ENCODE peak calls at places on chromosomes 11 and 22, in nine cellular contexts. I is pulmonary artery endothelial cell, X is COR-L47, Q is NCI-H1105, P is hippocampal formation, D is germinal center, T is amniotic stem cell, E is kidney, A is foreskin fibroblast. G is an unnamed sample.

GRCh38 chr11:64379160-64379559 is 20.2 kb downstream of the RPS6KA4 start:
- DNase-seq in I (no peak), X (no peak), Q (no peak), P (no peak), D (no peak), T (no peak), E (peak), A (no peak), G (no peak)

GRCh38 chr11:8352852-8353505 is 89.3 kb upstream of the LMO1 start:
- DNase-seq in I (no peak), X (no peak), Q (no peak), P (no peak), D (no peak), T (no peak), E (peak), A (no peak), G (no peak)

GRCh38 chr22:36295247-36295646 is 42.3 kb downstream of the APOL1 start:
- DNase-seq in I (no peak), X (no peak), Q (no peak), P (no peak), D (no peak), T (no peak), E (peak), A (no peak), G (no peak)

GRCh38 chr11:12266943-12267342 is 110.4 kb upstream of the PARVA start:
- DNase-seq in I (no peak), X (no peak), Q (no peak), P (no peak), D (no peak), T (no peak), E (no peak), A (no peak), G (no peak)

GRCh38 chr22:47369020-47369419 is 606.6 kb downstream of the TBC1D22A start:
- DNase-seq in I (no peak), X (no peak), Q (no peak), P (no peak), D (no peak), T (no peak), E (no peak), A (no peak), G (no peak)

GRCh38 chr11:130201026-130201425 is 41.4 kb downstream of the ST14 start:
- DNase-seq in I (no peak), X (no peak), Q (no peak), P (no peak), D (no peak), T (no peak), E (peak), A (no peak), G (no peak)

GRCh38 chr11:131694526-131695424 is 324.4 kb downstream of the NTM start:
- DNase-seq in I (peak), X (peak), Q (peak), P (peak), D (peak), T (peak), E (peak), A (peak), G (peak)

GRCh38 chr22:39087881-39088687 is 9.0 kb upstream of the APOBEC3H start:
- DNase-seq in I (no peak), X (no peak), Q (no peak), P (no peak), D (no peak), T (no peak), E (no peak), A (no peak), G (no peak)

GRCh38 chr11:33001281-33001680 is 14.4 kb upstream of the DEPDC7 start:
- DNase-seq in I (no peak), X (no peak), Q (no peak), P (no peak), D (no peak), T (no peak), E (no peak), A (peak), G (no peak)

GRCh38 chr22:39746600-39747262 is 146.8 kb downstream of the ENTHD1 start:
- DNase-seq in I (no peak), X (no peak), Q (no peak), P (no peak), D (no peak), T (no peak), E (no peak), A (no peak), G (no peak)

GRCh38 chr11:75342966-75343870 is 8.2 kb downstream of the ARRB1 start:
- DNase-seq in I (no peak), X (peak), Q (no peak), P (no peak), D (no peak), T (no peak), E (peak), A (peak), G (no peak)

GRCh38 chr11:121533556-121534050 is 80.8 kb upstream of the SORL1-AS1 start:
- DNase-seq in I (no peak), X (no peak), Q (no peak), P (no peak), D (no peak), T (no peak), E (no peak), A (no peak), G (no peak)

GRCh38 chr22:27512283-27512761 is 289.2 kb downstream of the MN1 start:
- DNase-seq in I (peak), X (no peak), Q (no peak), P (no peak), D (no peak), T (peak), E (no peak), A (peak), G (no peak)

GRCh38 chr22:49413551-49413950 is 414.1 kb downstream of the BRD1 start:
- DNase-seq in I (no peak), X (no peak), Q (no peak), P (no peak), D (no peak), T (no peak), E (peak), A (no peak), G (no peak)

GRCh38 chr11:41121600-41121999 is 337.9 kb downstream of the LRRC4C start:
- DNase-seq in I (no peak), X (no peak), Q (no peak), P (no peak), D (no peak), T (no peak), E (no peak), A (no peak), G (no peak)

GRCh38 chr11:103279821-103280220 is 170.6 kb downstream of the DYNC2H1 start:
- DNase-seq in I (no peak), X (no peak), Q (no peak), P (no peak), D (no peak), T (no peak), E (no peak), A (peak), G (no peak)

GRCh38 chr11:46465683-46466082 is 74.1 kb upstream of the CHRM4 start:
- DNase-seq in I (no peak), X (no peak), Q (no peak), P (no peak), D (no peak), T (no peak), E (no peak), A (no peak), G (no peak)

GRCh38 chr22:20206709-20207215 is 55.9 kb upstream of the CCDC188 start:
- DNase-seq in I (no peak), X (no peak), Q (no peak), P (no peak), D (no peak), T (no peak), E (no peak), A (peak), G (no peak)

GRCh38 chr11:82680252-82680651 is 53.4 kb downstream of the FAM181B start:
- DNase-seq in I (no peak), X (no peak), Q (no peak), P (no peak), D (no peak), T (no peak), E (no peak), A (no peak), G (no peak)